ENCODE peak calls at places on chromosomes 13 and 19, in ten cellular contexts. One of them, this sample, is unnamed.

GRCh38 chr13:93686399-93686798 is 459.8 kb downstream of the GPC6 start:
- DNase-seq in AG04450: no peak
- DNase-seq in RWPE1: no peak
- DNase-seq in astrocyte of the spinal cord: no peak
- DNase-seq in psoas muscle: no peak
- DNase-seq in fibroblast of mammary gland: no peak
- DNase-seq in AG09309: no peak
- DNase-seq in glutamatergic neuron: no peak
- DNase-seq in transverse colon: no peak
- DNase-seq in lower leg skin: no peak
- DNase-seq in this sample: no peak

GRCh38 chr13:113552079-113552478 is 32.5 kb upstream of the TFDP1 start:
- DNase-seq in AG04450: no peak
- DNase-seq in RWPE1: no peak
- DNase-seq in astrocyte of the spinal cord: no peak
- DNase-seq in psoas muscle: no peak
- DNase-seq in fibroblast of mammary gland: no peak
- DNase-seq in AG09309: no peak
- DNase-seq in glutamatergic neuron: no peak
- DNase-seq in transverse colon: peak; percentile 5
- DNase-seq in lower leg skin: peak; percentile 63
- DNase-seq in this sample: no peak

GRCh38 chr13:104011505-104012270 is 945.5 kb upstream of the SLC10A2 start:
- DNase-seq in AG04450: no peak
- DNase-seq in RWPE1: no peak
- DNase-seq in astrocyte of the spinal cord: peak; percentile 22
- DNase-seq in psoas muscle: no peak
- DNase-seq in fibroblast of mammary gland: no peak
- DNase-seq in AG09309: no peak
- DNase-seq in glutamatergic neuron: peak; percentile 20
- DNase-seq in transverse colon: no peak
- DNase-seq in lower leg skin: no peak
- DNase-seq in this sample: no peak

GRCh38 chr19:55251296-55252081 is 7.3 kb downstream of the PPP6R1 start:
- DNase-seq in AG04450: no peak
- DNase-seq in RWPE1: no peak
- DNase-seq in astrocyte of the spinal cord: peak; percentile 14
- DNase-seq in psoas muscle: no peak
- DNase-seq in fibroblast of mammary gland: peak; percentile 36
- DNase-seq in AG09309: no peak
- DNase-seq in glutamatergic neuron: no peak
- DNase-seq in transverse colon: no peak
- DNase-seq in lower leg skin: no peak
- DNase-seq in this sample: peak; percentile 52

GRCh38 chr19:36420961-36421748 is 2.7 kb upstream of the ZFP82 start:
- DNase-seq in AG04450: no peak
- DNase-seq in RWPE1: no peak
- DNase-seq in astrocyte of the spinal cord: peak; percentile 28
- DNase-seq in psoas muscle: peak; percentile 18
- DNase-seq in fibroblast of mammary gland: peak; percentile 61
- DNase-seq in AG09309: no peak
- DNase-seq in glutamatergic neuron: peak; percentile 55
- DNase-seq in transverse colon: no peak
- DNase-seq in lower leg skin: no peak
- DNase-seq in this sample: no peak

GRCh38 chr13:112901951-112902651 is 66.9 kb upstream of the MCF2L start:
- DNase-seq in AG04450: no peak
- DNase-seq in RWPE1: no peak
- DNase-seq in astrocyte of the spinal cord: no peak
- DNase-seq in psoas muscle: no peak
- DNase-seq in fibroblast of mammary gland: no peak
- DNase-seq in AG09309: no peak
- DNase-seq in glutamatergic neuron: no peak
- DNase-seq in transverse colon: no peak
- DNase-seq in lower leg skin: peak; percentile 74
- DNase-seq in this sample: no peak

GRCh38 chr19:35088514-35088913 is 27.1 kb upstream of the FXYD3 start:
- DNase-seq in AG04450: peak; percentile 63
- DNase-seq in RWPE1: peak; percentile 64
- DNase-seq in astrocyte of the spinal cord: peak; percentile 73
- DNase-seq in psoas muscle: no peak
- DNase-seq in fibroblast of mammary gland: peak; percentile 68
- DNase-seq in AG09309: peak; percentile 66
- DNase-seq in glutamatergic neuron: peak; percentile 76
- DNase-seq in transverse colon: no peak
- DNase-seq in lower leg skin: no peak
- DNase-seq in this sample: no peak

GRCh38 chr13:33678906-33679657 is 138.9 kb upstream of the RFC3 start:
- DNase-seq in AG04450: no peak
- DNase-seq in RWPE1: peak; percentile 36
- DNase-seq in astrocyte of the spinal cord: peak; percentile 48
- DNase-seq in psoas muscle: peak; percentile 21
- DNase-seq in fibroblast of mammary gland: peak; percentile 71
- DNase-seq in AG09309: peak; percentile 35
- DNase-seq in glutamatergic neuron: no peak
- DNase-seq in transverse colon: peak; percentile 62
- DNase-seq in lower leg skin: peak; percentile 87
- DNase-seq in this sample: peak; percentile 88

GRCh38 chr19:38744906-38745305 is 632 bp upstream of the CAPN12 start:
- DNase-seq in AG04450: no peak
- DNase-seq in RWPE1: no peak
- DNase-seq in astrocyte of the spinal cord: no peak
- DNase-seq in psoas muscle: no peak
- DNase-seq in fibroblast of mammary gland: no peak
- DNase-seq in AG09309: no peak
- DNase-seq in glutamatergic neuron: no peak
- DNase-seq in transverse colon: no peak
- DNase-seq in lower leg skin: no peak
- DNase-seq in this sample: no peak

GRCh38 chr13:31908696-31909386 is 122.7 kb upstream of the FRY start:
- DNase-seq in AG04450: no peak
- DNase-seq in RWPE1: no peak
- DNase-seq in astrocyte of the spinal cord: no peak
- DNase-seq in psoas muscle: no peak
- DNase-seq in fibroblast of mammary gland: no peak
- DNase-seq in AG09309: no peak
- DNase-seq in glutamatergic neuron: no peak
- DNase-seq in transverse colon: no peak
- DNase-seq in lower leg skin: no peak
- DNase-seq in this sample: no peak

GRCh38 chr19:49624967-49625910 is 14.7 kb downstream of the RRAS start:
- DNase-seq in AG04450: no peak
- DNase-seq in RWPE1: no peak
- DNase-seq in astrocyte of the spinal cord: no peak
- DNase-seq in psoas muscle: no peak
- DNase-seq in fibroblast of mammary gland: no peak
- DNase-seq in AG09309: no peak
- DNase-seq in glutamatergic neuron: no peak
- DNase-seq in transverse colon: no peak
- DNase-seq in lower leg skin: no peak
- DNase-seq in this sample: no peak

DNA sequence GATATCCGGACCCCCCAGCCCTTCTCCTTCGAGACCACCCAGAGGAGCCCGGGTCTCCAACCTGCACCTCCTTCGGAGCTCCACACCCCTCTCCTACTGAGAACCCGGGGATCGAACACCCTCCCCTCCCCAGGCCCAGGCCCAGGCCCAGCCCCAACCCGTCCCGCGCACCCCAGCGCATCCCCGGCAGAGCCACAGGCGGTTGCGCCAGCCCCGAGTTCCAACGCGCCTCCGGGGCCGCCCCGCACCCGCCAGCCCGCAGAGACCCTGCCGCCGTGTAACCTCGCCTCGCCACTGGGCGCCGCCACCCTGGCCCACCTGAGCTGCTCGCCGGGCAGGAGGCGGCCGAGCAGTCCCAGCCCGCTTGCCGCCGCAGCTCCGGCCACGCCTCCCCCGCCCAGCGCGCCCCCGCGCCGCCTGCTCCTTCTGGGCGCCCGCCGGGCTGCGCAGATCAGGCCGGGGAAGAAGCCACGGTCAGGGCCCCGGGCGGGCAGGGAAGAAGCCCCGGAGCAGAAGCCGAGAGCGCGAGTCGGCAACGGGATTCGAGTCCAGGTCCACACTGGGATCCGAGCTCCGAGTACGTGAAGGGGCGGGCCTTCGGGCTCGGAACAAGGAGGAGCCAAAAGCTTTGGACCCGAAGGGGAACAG is at the start of gene MBOAT7:
- DNase-seq in AG04450: no peak
- DNase-seq in RWPE1: no peak
- DNase-seq in astrocyte of the spinal cord: no peak
- DNase-seq in psoas muscle: no peak
- DNase-seq in fibroblast of mammary gland: no peak
- DNase-seq in AG09309: no peak
- DNase-seq in glutamatergic neuron: no peak
- DNase-seq in transverse colon: no peak
- DNase-seq in lower leg skin: no peak
- DNase-seq in this sample: peak; percentile 81
- TF ChIP-seq CTCF in AG04450: no peak
- TF ChIP-seq CTCF in RWPE1: peak; percentile 56
- TF ChIP-seq CTCF in astrocyte of the spinal cord: peak; percentile 11
- TF ChIP-seq CTCF in psoas muscle: peak; percentile 26
- TF ChIP-seq CTCF in fibroblast of mammary gland: no peak
- TF ChIP-seq CTCF in AG09309: no peak
- TF ChIP-seq CTCF in glutamatergic neuron: no peak
- TF ChIP-seq CTCF in transverse colon: no peak
- TF ChIP-seq CTCF in lower leg skin: no peak
- TF ChIP-seq CTCF in this sample: peak; percentile 53

DNA sequence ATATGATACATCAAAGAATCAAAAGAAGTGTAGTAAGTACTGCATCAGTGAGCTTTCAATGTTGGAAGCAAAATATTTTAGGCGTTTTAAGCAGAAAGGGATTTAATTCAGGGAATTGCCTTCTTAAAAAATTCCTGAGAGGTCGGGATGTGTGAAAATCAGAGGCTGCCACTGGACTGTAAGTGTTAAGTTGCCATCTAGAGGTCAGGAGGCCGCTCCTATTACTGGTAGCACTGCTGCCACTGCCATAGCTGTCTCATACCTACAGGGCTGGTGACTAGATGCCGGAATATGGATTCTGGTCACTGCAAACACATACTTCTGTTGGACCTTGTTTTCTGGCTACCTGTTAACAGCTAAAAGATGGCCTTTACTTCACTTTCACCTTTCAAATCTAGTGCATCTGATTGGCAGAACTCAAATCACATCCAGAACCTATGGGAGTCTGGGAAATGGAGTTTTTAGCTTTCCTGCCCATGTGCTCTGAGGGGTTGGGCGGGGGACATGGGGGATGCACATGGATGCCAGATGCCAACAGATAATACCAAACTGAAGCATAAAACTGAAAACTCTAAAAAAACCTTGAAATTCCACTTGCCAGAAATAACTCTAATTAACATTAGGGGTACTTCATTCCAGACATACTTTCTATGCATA is 29.8 kb downstream of the DGKH start:
- DNase-seq in AG04450: no peak
- DNase-seq in RWPE1: no peak
- DNase-seq in astrocyte of the spinal cord: no peak
- DNase-seq in psoas muscle: no peak
- DNase-seq in fibroblast of mammary gland: no peak
- DNase-seq in AG09309: no peak
- DNase-seq in glutamatergic neuron: no peak
- DNase-seq in transverse colon: no peak
- DNase-seq in lower leg skin: no peak
- DNase-seq in this sample: no peak
- TF ChIP-seq CTCF in AG04450: no peak
- TF ChIP-seq CTCF in RWPE1: no peak
- TF ChIP-seq CTCF in astrocyte of the spinal cord: no peak
- TF ChIP-seq CTCF in psoas muscle: no peak
- TF ChIP-seq CTCF in fibroblast of mammary gland: no peak
- TF ChIP-seq CTCF in AG09309: no peak
- TF ChIP-seq CTCF in glutamatergic neuron: no peak
- TF ChIP-seq CTCF in transverse colon: no peak
- TF ChIP-seq CTCF in lower leg skin: no peak
- TF ChIP-seq CTCF in this sample: no peak

GRCh38 chr13:64057372-64058020 is 2641.8 kb upstream of the PCDH20 start:
- DNase-seq in AG04450: no peak
- DNase-seq in RWPE1: no peak
- DNase-seq in astrocyte of the spinal cord: no peak
- DNase-seq in psoas muscle: no peak
- DNase-seq in fibroblast of mammary gland: no peak
- DNase-seq in AG09309: no peak
- DNase-seq in glutamatergic neuron: no peak
- DNase-seq in transverse colon: no peak
- DNase-seq in lower leg skin: no peak
- DNase-seq in this sample: no peak

GRCh38 chr13:64054306-64054705 is 2638.7 kb upstream of the PCDH20 start:
- DNase-seq in AG04450: no peak
- DNase-seq in RWPE1: no peak
- DNase-seq in astrocyte of the spinal cord: no peak
- DNase-seq in psoas muscle: no peak
- DNase-seq in fibroblast of mammary gland: no peak
- DNase-seq in AG09309: no peak
- DNase-seq in glutamatergic neuron: no peak
- DNase-seq in transverse colon: no peak
- DNase-seq in lower leg skin: no peak
- DNase-seq in this sample: no peak

GRCh38 chr13:64051278-64051677 is 2635.6 kb upstream of the PCDH20 start:
- DNase-seq in AG04450: no peak
- DNase-seq in RWPE1: no peak
- DNase-seq in astrocyte of the spinal cord: no peak
- DNase-seq in psoas muscle: no peak
- DNase-seq in fibroblast of mammary gland: no peak
- DNase-seq in AG09309: no peak
- DNase-seq in glutamatergic neuron: no peak
- DNase-seq in transverse colon: no peak
- DNase-seq in lower leg skin: no peak
- DNase-seq in this sample: no peak

DNA sequence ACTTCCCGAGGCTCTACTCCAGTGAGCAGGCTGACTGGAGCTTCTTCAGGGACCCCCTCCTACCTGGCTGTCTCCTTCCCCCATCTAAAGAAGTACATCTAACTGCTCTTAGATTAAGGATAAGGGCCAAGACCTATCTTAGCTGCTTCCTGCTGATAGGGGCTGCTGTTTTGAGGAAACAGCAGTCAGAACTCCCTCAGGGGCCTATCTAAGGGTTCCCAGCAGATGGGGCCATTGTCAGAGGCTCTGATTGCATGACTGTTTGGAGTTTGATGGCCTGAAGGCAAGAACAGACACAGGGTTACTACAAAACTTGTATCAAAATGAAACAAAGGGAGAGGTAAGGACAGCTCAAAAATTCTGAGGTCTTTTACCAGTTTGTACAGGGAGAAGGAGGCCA is 2636.9 kb upstream of the PCDH20 start:
- DNase-seq in AG04450: no peak
- DNase-seq in RWPE1: no peak
- DNase-seq in astrocyte of the spinal cord: no peak
- DNase-seq in psoas muscle: no peak
- DNase-seq in fibroblast of mammary gland: no peak
- DNase-seq in AG09309: no peak
- DNase-seq in glutamatergic neuron: no peak
- DNase-seq in transverse colon: no peak
- DNase-seq in lower leg skin: no peak
- DNase-seq in this sample: no peak
- TF ChIP-seq CTCF in AG04450: no peak
- TF ChIP-seq CTCF in RWPE1: no peak
- TF ChIP-seq CTCF in astrocyte of the spinal cord: no peak
- TF ChIP-seq CTCF in psoas muscle: no peak
- TF ChIP-seq CTCF in fibroblast of mammary gland: no peak
- TF ChIP-seq CTCF in AG09309: no peak
- TF ChIP-seq CTCF in glutamatergic neuron: no peak
- TF ChIP-seq CTCF in transverse colon: no peak
- TF ChIP-seq CTCF in lower leg skin: no peak
- TF ChIP-seq CTCF in this sample: no peak

GRCh38 chr19:23436318-23436717 is 41.0 kb upstream of the ZNF91 start:
- DNase-seq in AG04450: no peak
- DNase-seq in RWPE1: no peak
- DNase-seq in astrocyte of the spinal cord: no peak
- DNase-seq in psoas muscle: no peak
- DNase-seq in fibroblast of mammary gland: no peak
- DNase-seq in AG09309: no peak
- DNase-seq in glutamatergic neuron: no peak
- DNase-seq in transverse colon: no peak
- DNase-seq in lower leg skin: peak; percentile 28
- DNase-seq in this sample: no peak
- TF ChIP-seq CTCF in AG04450: peak; percentile 30
- TF ChIP-seq CTCF in RWPE1: no peak
- TF ChIP-seq CTCF in astrocyte of the spinal cord: no peak
- TF ChIP-seq CTCF in psoas muscle: no peak
- TF ChIP-seq CTCF in fibroblast of mammary gland: peak; percentile 28
- TF ChIP-seq CTCF in AG09309: peak; percentile 16
- TF ChIP-seq CTCF in glutamatergic neuron: no peak
- TF ChIP-seq CTCF in transverse colon: peak; percentile 18
- TF ChIP-seq CTCF in lower leg skin: no peak
- TF ChIP-seq CTCF in this sample: no peak

This sample was measured in GM10248.